ENCODE peak calls at places on chromosome 1, in eight cellular contexts. F is amniotic epithelial cell; K is DMS53; D is SHP77; R is activated T-helper 1 cell treated with Interleukin-2 at 50 U/mL for 16 hours; Q is T-helper 2 cell; U is activated B cell treated with CpG ODN at 0.5 μM for 24 hours; M is stimulated activated CD8-positive, alpha-beta memory T cell treated with anti-CD3 and anti-CD28 coated beads, Interleukin-4, amount 100 ng/mL, for 4 hours. G is an unnamed sample.

GRCh38 chr1:12314328-12314903 is 84.6 kb downstream of the VPS13D start:
- DNase-seq in F (peak), R (no peak), D (no peak), M (no peak), U (no peak), Q (peak), K (peak), G (peak)

GRCh38 chr1:197049100-197049499 is 18.0 kb downstream of the F13B start:
- DNase-seq in D (no peak), U (no peak), M (no peak), K (no peak), R (no peak), F (no peak), Q (no peak), G (no peak)

GRCh38 chr1:46246548-46247432 is 773 bp upstream of the RAD54L start:
- DNase-seq in U (no peak), M (peak), R (peak), K (peak), Q (peak), D (no peak), F (peak), G (no peak)

GRCh38 chr1:208048904-208049303 is 138.0 kb upstream of the CD34 start:
- DNase-seq in K (no peak), F (no peak), D (no peak), M (no peak), R (no peak), Q (no peak), U (no peak), G (no peak)

GRCh38 chr1:180912211-180912800 is 391 bp upstream of the KIAA1614 start:
- DNase-seq in R (no peak), K (peak), D (no peak), M (no peak), Q (no peak), U (no peak), F (peak), G (no peak)

GRCh38 chr1:243930822-243931671 is 81.0 kb upstream of the AKT3 start:
- DNase-seq in D (no peak), Q (no peak), U (no peak), R (no peak), F (peak), M (no peak), K (no peak), G (no peak)

GRCh38 chr1:93120614-93121013 is 41.5 kb downstream of the MTF2 start:
- DNase-seq in D (no peak), U (no peak), R (no peak), K (no peak), F (no peak), Q (no peak), M (no peak), G (no peak)

GRCh38 chr1:111415461-111415860 is 12.1 kb downstream of the OVGP1 start:
- DNase-seq in R (no peak), F (no peak), U (no peak), K (no peak), Q (no peak), M (no peak), D (no peak), G (no peak)

GRCh38 chr1:168506204-168506819 is 37.5 kb downstream of the XCL2 start:
- DNase-seq in F (peak), D (no peak), U (no peak), K (peak), M (no peak), R (no peak), Q (no peak), G (no peak)

GRCh38 chr1:201542166-201543045 is 3.5 kb downstream of the NAV1 start:
- DNase-seq in F (peak), K (no peak), M (no peak), R (no peak), U (no peak), Q (no peak), D (no peak), G (no peak)

GRCh38 chr1:203103201-203103600 is 17.4 kb upstream of the MYOG start:
- DNase-seq in Q (no peak), M (no peak), K (no peak), D (no peak), U (no peak), R (no peak), F (no peak), G (no peak)

GRCh38 chr1:64962447-64962846 is 3.9 kb downstream of the JAK1 start:
- DNase-seq in U (no peak), R (peak), F (no peak), K (no peak), Q (peak), M (no peak), D (no peak), G (peak)

GRCh38 chr1:19762175-19762779 is 37.4 kb downstream of the TMCO4 start:
- DNase-seq in U (no peak), D (no peak), K (peak), R (no peak), F (no peak), M (no peak), Q (peak), G (no peak)

GRCh38 chr1:94544706-94545490 is 3.3 kb upstream of the F3 start:
- DNase-seq in Q (no peak), R (no peak), F (peak), K (no peak), M (no peak), U (no peak), D (no peak), G (no peak)

G was measured in central memory CD4-positive, alpha-beta T cell.